ENCODE peak calls at places on chromosomes 7 and 10, in seven cellular contexts. One of them, this sample, is unnamed.

GRCh38 chr10:121553861-121554264 is 44.4 kb downstream of the FGFR2 start:
- DNase-seq in gastrocnemius medialis: no peak
- DNase-seq in lung: no peak
- DNase-seq in GM23338: no peak
- DNase-seq in A549: no peak
- DNase-seq in astrocyte: no peak
- DNase-seq in lower lobe of right lung: no peak
- DNase-seq in this sample: no peak

GRCh38 chr10:15059914-15060313 is 16.2 kb downstream of the OLAH start:
- DNase-seq in gastrocnemius medialis: no peak
- DNase-seq in lung: no peak
- DNase-seq in GM23338: no peak
- DNase-seq in A549: no peak
- DNase-seq in astrocyte: no peak
- DNase-seq in lower lobe of right lung: no peak
- DNase-seq in this sample: no peak

GRCh38 chr7:114650491-114650890 is 235.9 kb downstream of the FOXP2 start:
- DNase-seq in gastrocnemius medialis: no peak
- DNase-seq in lung: no peak
- DNase-seq in GM23338: peak; percentile 52
- DNase-seq in A549: no peak
- DNase-seq in astrocyte: no peak
- DNase-seq in lower lobe of right lung: no peak
- DNase-seq in this sample: no peak

GRCh38 chr10:34286136-34286739 is 528.9 kb downstream of the PARD3 start:
- DNase-seq in gastrocnemius medialis: peak; percentile 30
- DNase-seq in lung: no peak
- DNase-seq in GM23338: no peak
- DNase-seq in A549: peak; percentile 61
- DNase-seq in astrocyte: peak; percentile 37
- DNase-seq in lower lobe of right lung: no peak
- DNase-seq in this sample: no peak

GRCh38 chr10:66218981-66219587 is 706.8 kb upstream of the LRRTM3 start:
- DNase-seq in gastrocnemius medialis: no peak
- DNase-seq in lung: no peak
- DNase-seq in GM23338: no peak
- DNase-seq in A549: no peak
- DNase-seq in astrocyte: peak; percentile 1
- DNase-seq in lower lobe of right lung: no peak
- DNase-seq in this sample: no peak

GRCh38 chr7:11625669-11626068 is 206.3 kb downstream of the THSD7A start:
- DNase-seq in gastrocnemius medialis: no peak
- DNase-seq in lung: no peak
- DNase-seq in GM23338: peak; percentile 49
- DNase-seq in A549: peak; percentile 79
- DNase-seq in astrocyte: peak; percentile 17
- DNase-seq in lower lobe of right lung: no peak
- DNase-seq in this sample: no peak

GRCh38 chr10:50992972-50993766 is 81.1 kb upstream of the PRKG1 start:
- DNase-seq in gastrocnemius medialis: peak; percentile 19
- DNase-seq in lung: peak; percentile 60
- DNase-seq in GM23338: no peak
- DNase-seq in A549: no peak
- DNase-seq in astrocyte: peak; percentile 52
- DNase-seq in lower lobe of right lung: peak; percentile 61
- DNase-seq in this sample: no peak

GRCh38 chr7:136326045-136326610 is 349.0 kb upstream of the MTPN start:
- DNase-seq in gastrocnemius medialis: no peak
- DNase-seq in lung: no peak
- DNase-seq in GM23338: no peak
- DNase-seq in A549: no peak
- DNase-seq in astrocyte: no peak
- DNase-seq in lower lobe of right lung: no peak
- DNase-seq in this sample: no peak

GRCh38 chr10:5943536-5943935 is 33.8 kb downstream of the IL15RA start:
- DNase-seq in gastrocnemius medialis: peak; percentile 60
- DNase-seq in lung: peak; percentile 45
- DNase-seq in GM23338: peak; percentile 45
- DNase-seq in A549: no peak
- DNase-seq in astrocyte: peak; percentile 62
- DNase-seq in lower lobe of right lung: peak; percentile 51
- DNase-seq in this sample: no peak

GRCh38 chr7:106679153-106679931 is 18.4 kb upstream of the CCDC71L start:
- DNase-seq in gastrocnemius medialis: no peak
- DNase-seq in lung: peak; percentile 36
- DNase-seq in GM23338: no peak
- DNase-seq in A549: peak; percentile 53
- DNase-seq in astrocyte: peak; percentile 56
- DNase-seq in lower lobe of right lung: no peak
- DNase-seq in this sample: no peak

GRCh38 chr10:96714031-96714590 is 6.2 kb downstream of the PIK3AP1 start:
- DNase-seq in gastrocnemius medialis: no peak
- DNase-seq in lung: no peak
- DNase-seq in GM23338: no peak
- DNase-seq in A549: no peak
- DNase-seq in astrocyte: peak; percentile 54
- DNase-seq in lower lobe of right lung: no peak
- DNase-seq in this sample: no peak

GRCh38 chr7:158279539-158280466 is 307.8 kb downstream of the PTPRN2 start:
- DNase-seq in gastrocnemius medialis: no peak
- DNase-seq in lung: no peak
- DNase-seq in GM23338: no peak
- DNase-seq in A549: no peak
- DNase-seq in astrocyte: no peak
- DNase-seq in lower lobe of right lung: no peak
- DNase-seq in this sample: no peak

GRCh38 chr10:103598654-103599115 is 105.2 kb downstream of the NEURL1 start:
- DNase-seq in gastrocnemius medialis: peak; percentile 65
- DNase-seq in lung: peak; percentile 51
- DNase-seq in GM23338: peak; percentile 80
- DNase-seq in A549: peak; percentile 80
- DNase-seq in astrocyte: peak; percentile 35
- DNase-seq in lower lobe of right lung: no peak
- DNase-seq in this sample: no peak

GRCh38 chr10:117352724-117353123 is 22.5 kb downstream of the PDZD8 start:
- DNase-seq in gastrocnemius medialis: no peak
- DNase-seq in lung: no peak
- DNase-seq in GM23338: no peak
- DNase-seq in A549: no peak
- DNase-seq in astrocyte: no peak
- DNase-seq in lower lobe of right lung: no peak
- DNase-seq in this sample: no peak

GRCh38 chr10:70898687-70899086 is 10.3 kb upstream of the PCBD1 start:
- DNase-seq in gastrocnemius medialis: no peak
- DNase-seq in lung: no peak
- DNase-seq in GM23338: no peak
- DNase-seq in A549: no peak
- DNase-seq in astrocyte: no peak
- DNase-seq in lower lobe of right lung: no peak
- DNase-seq in this sample: no peak

GRCh38 chr10:15856328-15857000 is 3.8 kb downstream of the MINDY3 start:
- DNase-seq in gastrocnemius medialis: no peak
- DNase-seq in lung: no peak
- DNase-seq in GM23338: no peak
- DNase-seq in A549: no peak
- DNase-seq in astrocyte: no peak
- DNase-seq in lower lobe of right lung: no peak
- DNase-seq in this sample: no peak

GRCh38 chr10:4662576-4663161 is 163.3 kb upstream of the AKR1E2 start:
- DNase-seq in gastrocnemius medialis: peak; percentile 84
- DNase-seq in lung: no peak
- DNase-seq in GM23338: no peak
- DNase-seq in A549: peak; percentile 80
- DNase-seq in astrocyte: peak; percentile 23
- DNase-seq in lower lobe of right lung: no peak
- DNase-seq in this sample: no peak

GRCh38 chr7:140214075-140214684 is 37.4 kb upstream of the KDM7A start:
- DNase-seq in gastrocnemius medialis: no peak
- DNase-seq in lung: peak; percentile 50
- DNase-seq in GM23338: no peak
- DNase-seq in A549: no peak
- DNase-seq in astrocyte: peak; percentile 75
- DNase-seq in lower lobe of right lung: peak; percentile 55
- DNase-seq in this sample: no peak

GRCh38 chr10:110631934-110632333 is 12.2 kb upstream of the RBM20 start:
- DNase-seq in gastrocnemius medialis: no peak
- DNase-seq in lung: no peak
- DNase-seq in GM23338: no peak
- DNase-seq in A549: no peak
- DNase-seq in astrocyte: no peak
- DNase-seq in lower lobe of right lung: no peak
- DNase-seq in this sample: no peak

GRCh38 chr10:99529483-99530107 is 3.1 kb upstream of the NKX2-3 start:
- DNase-seq in gastrocnemius medialis: no peak
- DNase-seq in lung: no peak
- DNase-seq in GM23338: peak; percentile 57
- DNase-seq in A549: no peak
- DNase-seq in astrocyte: no peak
- DNase-seq in lower lobe of right lung: no peak
- DNase-seq in this sample: no peak

GRCh38 chr7:157479326-157479725 is 142.5 kb downstream of the DNAJB6 start:
- DNase-seq in gastrocnemius medialis: no peak
- DNase-seq in lung: no peak
- DNase-seq in GM23338: no peak
- DNase-seq in A549: no peak
- DNase-seq in astrocyte: no peak
- DNase-seq in lower lobe of right lung: no peak
- DNase-seq in this sample: no peak

DNA sequence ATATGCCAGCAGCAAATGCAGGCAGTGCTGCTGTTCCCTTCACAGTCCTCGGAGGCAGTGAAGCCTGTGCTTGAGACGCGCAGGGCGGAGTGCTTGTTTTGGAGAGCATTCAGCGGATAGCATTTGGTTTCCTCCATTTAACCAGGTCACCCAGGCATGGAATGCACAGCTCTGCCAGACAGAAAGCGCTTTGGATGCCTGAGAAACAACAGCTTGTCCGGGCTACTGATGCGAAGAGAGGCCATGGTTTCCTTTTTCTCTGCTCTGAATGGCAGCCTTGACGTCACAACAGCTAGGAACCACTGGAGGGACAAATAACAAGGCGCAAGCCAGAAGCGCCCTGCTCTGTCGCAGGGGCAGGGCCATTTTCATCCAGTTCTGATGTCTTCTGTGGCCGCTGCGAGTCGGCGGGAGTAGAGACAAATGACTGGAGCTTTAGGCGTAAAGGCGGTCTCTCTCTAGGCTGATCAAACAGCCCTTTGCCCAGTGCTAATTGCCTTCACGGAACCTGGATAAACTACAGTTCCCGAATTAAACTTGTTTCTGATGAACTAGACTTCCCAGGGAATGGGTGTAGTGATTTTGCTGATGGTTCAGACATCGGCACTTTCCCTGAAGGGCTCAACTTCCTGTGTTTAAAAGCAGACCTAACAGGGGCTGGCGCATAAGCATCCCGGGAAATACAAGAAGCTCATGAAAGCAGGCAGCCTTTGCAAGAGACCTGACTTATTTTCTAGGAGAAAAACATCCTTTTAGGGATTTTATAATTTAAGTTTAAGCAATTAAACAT is 187.6 kb upstream of the KLF14 start:
- DNase-seq in gastrocnemius medialis: peak; percentile 83
- DNase-seq in lung: no peak
- DNase-seq in GM23338: peak; percentile 58
- DNase-seq in A549: no peak
- DNase-seq in astrocyte: peak; percentile 97
- DNase-seq in lower lobe of right lung: no peak
- DNase-seq in this sample: no peak
- H3K4me3 ChIP-seq in gastrocnemius medialis: peak overlapping the region; percentile 17
- H3K4me3 ChIP-seq in lung: no peak overlapping the region
- H3K4me3 ChIP-seq in GM23338: no peak overlapping the region
- H3K4me3 ChIP-seq in A549: peak overlapping the region; percentile 3
- H3K4me3 ChIP-seq in astrocyte: peak overlapping the region; percentile 60
- H3K4me3 ChIP-seq in lower lobe of right lung: peak overlapping the region; percentile 22
- H3K4me3 ChIP-seq in this sample: peak overlapping the region; percentile 31

GRCh38 chr7:43594020-43594419 is 11.1 kb downstream of the STK17A start:
- DNase-seq in gastrocnemius medialis: no peak
- DNase-seq in lung: no peak
- DNase-seq in GM23338: no peak
- DNase-seq in A549: no peak
- DNase-seq in astrocyte: no peak
- DNase-seq in lower lobe of right lung: no peak
- DNase-seq in this sample: no peak

GRCh38 chr7:43592321-43592720 is 9.4 kb downstream of the STK17A start:
- DNase-seq in gastrocnemius medialis: no peak
- DNase-seq in lung: no peak
- DNase-seq in GM23338: no peak
- DNase-seq in A549: no peak
- DNase-seq in astrocyte: no peak
- DNase-seq in lower lobe of right lung: no peak
- DNase-seq in this sample: no peak

GRCh38 chr7:43591551-43592180 is 8.8 kb downstream of the STK17A start:
- DNase-seq in gastrocnemius medialis: no peak
- DNase-seq in lung: no peak
- DNase-seq in GM23338: peak; percentile 32
- DNase-seq in A549: no peak
- DNase-seq in astrocyte: peak; percentile 55
- DNase-seq in lower lobe of right lung: no peak
- DNase-seq in this sample: no peak

GRCh38 chr7:43590862-43591550 is 8.1 kb downstream of the STK17A start:
- DNase-seq in gastrocnemius medialis: no peak
- DNase-seq in lung: no peak
- DNase-seq in GM23338: no peak
- DNase-seq in A549: no peak
- DNase-seq in astrocyte: no peak
- DNase-seq in lower lobe of right lung: no peak
- DNase-seq in this sample: no peak

GRCh38 chr7:43593010-43593409 is 10.1 kb downstream of the STK17A start:
- DNase-seq in gastrocnemius medialis: no peak
- DNase-seq in lung: no peak
- DNase-seq in GM23338: no peak
- DNase-seq in A549: no peak
- DNase-seq in astrocyte: no peak
- DNase-seq in lower lobe of right lung: no peak
- DNase-seq in this sample: no peak
- H3K4me1 ChIP-seq in gastrocnemius medialis: peaks cover 7% of the 10 kb centered on the region
- H3K4me1 ChIP-seq in lung: peaks cover 3% of the 10 kb centered on the region
- H3K4me1 ChIP-seq in GM23338: peaks cover 3% of the 10 kb centered on the region
- H3K4me1 ChIP-seq in A549: peaks cover 53% of the 10 kb centered on the region
- H3K4me1 ChIP-seq in astrocyte: no peaks in the 10 kb centered on the region
- H3K4me1 ChIP-seq in lower lobe of right lung: peaks cover 7% of the 10 kb centered on the region
- H3K4me1 ChIP-seq in this sample: peaks cover 8% of the 10 kb centered on the region

DNA sequence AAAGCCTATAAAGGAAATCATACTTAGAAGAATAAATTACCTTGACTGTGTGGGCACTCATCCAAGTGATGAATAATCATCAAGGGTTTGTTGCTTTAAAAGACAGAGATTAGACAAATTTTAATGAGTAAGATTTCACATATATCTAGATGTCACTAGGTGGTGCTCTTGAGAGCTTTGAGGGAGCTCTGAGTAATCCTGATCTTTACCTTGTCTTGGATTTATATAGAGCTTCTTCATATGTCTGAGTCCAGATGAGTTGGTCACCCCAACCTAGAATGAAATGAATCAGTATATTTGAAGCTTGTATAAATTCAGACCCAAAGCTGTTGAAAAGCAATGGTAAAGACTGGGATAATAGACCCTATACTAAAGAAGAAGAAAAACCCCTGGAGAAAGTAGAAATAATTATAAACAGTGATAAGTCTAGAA is 3.7 kb downstream of the AGR2 start:
- DNase-seq in gastrocnemius medialis: no peak
- DNase-seq in lung: no peak
- DNase-seq in GM23338: peak; percentile 63
- DNase-seq in A549: peak; percentile 80
- DNase-seq in astrocyte: peak; percentile 74
- DNase-seq in lower lobe of right lung: no peak
- DNase-seq in this sample: no peak
- TF ChIP-seq CTCF in gastrocnemius medialis: no peak
- TF ChIP-seq CTCF in lung: no peak
- TF ChIP-seq CTCF in GM23338: peak; percentile 64
- TF ChIP-seq CTCF in A549: peak; percentile 79
- TF ChIP-seq CTCF in astrocyte: peak; percentile 54
- TF ChIP-seq CTCF in lower lobe of right lung: peak; percentile 31
- TF ChIP-seq CTCF in this sample: peak; percentile 42

GRCh38 chr7:49937608-49938007 is 155.4 kb downstream of the ZPBP start:
- DNase-seq in gastrocnemius medialis: no peak
- DNase-seq in lung: no peak
- DNase-seq in GM23338: no peak
- DNase-seq in A549: no peak
- DNase-seq in astrocyte: no peak
- DNase-seq in lower lobe of right lung: no peak
- DNase-seq in this sample: no peak
- H3K4me3 ChIP-seq in gastrocnemius medialis: no peak overlapping the region
- H3K4me3 ChIP-seq in lung: no peak overlapping the region
- H3K4me3 ChIP-seq in GM23338: no peak overlapping the region
- H3K4me3 ChIP-seq in A549: no peak overlapping the region
- H3K4me3 ChIP-seq in astrocyte: no peak overlapping the region
- H3K4me3 ChIP-seq in lower lobe of right lung: no peak overlapping the region
- H3K4me3 ChIP-seq in this sample: no peak overlapping the region